ENCODE peak calls at places on chromosomes 11 and 22, in five cellular contexts. L, I, P, V and Z are unnamed samples.

GRCh38 chr11:73291781-73292180 is 16.3 kb upstream of the ARHGEF17 start:
- DNase-seq in I (no peak), L (no peak), P (no peak), V (no peak), Z (no peak)

GRCh38 chr22:46021577-46021976 is 44.6 kb upstream of the WNT7B start:
- DNase-seq in V (no peak), L (no peak), P (no peak), I (no peak), Z (no peak)

GRCh38 chr22:27456696-27457503 is 344.7 kb downstream of the MN1 start:
- DNase-seq in V (peak), P (no peak), I (peak), L (peak), Z (peak)

GRCh38 chr22:26887456-26887855 is 230.1 kb downstream of the MIAT start:
- DNase-seq in L (peak), P (no peak), V (peak), I (peak), Z (peak)

GRCh38 chr11:46658259-46658658 is 40.9 kb downstream of the ATG13 start:
- DNase-seq in V (peak), P (no peak), I (no peak), L (peak), Z (peak)

GRCh38 chr22:18067548-18068341 is 10.0 kb upstream of the PEX26 start:
- DNase-seq in I (no peak), P (no peak), V (no peak), L (no peak), Z (no peak)

GRCh38 chr11:60913793-60914619 is at the start of gene TMEM109:
- DNase-seq in P (peak), V (peak), I (peak), L (peak), Z (peak)

GRCh38 chr11:78031629-78032028 is 8.6 kb upstream of the KCTD14 start:
- DNase-seq in V (no peak), I (no peak), L (no peak), P (no peak), Z (no peak)

GRCh38 chr22:45099961-45100360 is 63.8 kb upstream of the NUP50 start:
- DNase-seq in L (no peak), I (no peak), V (no peak), P (no peak), Z (no peak)

GRCh38 chr11:61766353-61766841 is 14.0 kb downstream of the MYRF start:
- DNase-seq in V (peak), L (no peak), P (no peak), I (no peak), Z (no peak)

GRCh38 chr22:17130199-17130598 is 9.0 kb upstream of the TMEM121B start:
- DNase-seq in P (no peak), V (no peak), L (no peak), I (no peak), Z (no peak)

GRCh38 chr11:27496461-27496860 is 10.1 kb downstream of the LIN7C start:
- DNase-seq in P (no peak), I (no peak), L (peak), V (no peak), Z (peak)

GRCh38 chr11:69644071-69644961 is 3.4 kb downstream of the CCND1 start:
- DNase-seq in P (peak), V (peak), I (peak), L (peak), Z (peak)

GRCh38 chr11:67113231-67113721 is 5.8 kb upstream of the KDM2A start:
- DNase-seq in L (no peak), P (no peak), V (no peak), I (no peak), Z (no peak)

GRCh38 chr11:130181295-130182272 is 22.0 kb downstream of the ST14 start:
- DNase-seq in P (peak), V (peak), I (peak), L (peak), Z (peak)

GRCh38 chr11:30706276-30706675 is 120.1 kb upstream of the MPPED2 start:
- DNase-seq in I (no peak), V (no peak), L (no peak), P (no peak), Z (no peak)

GRCh38 chr11:128523616-128524015 is 63.7 kb downstream of the ETS1 start:
- DNase-seq in P (no peak), V (peak), L (peak), I (no peak), Z (peak)

GRCh38 chr22:42645341-42645937 is 3.8 kb downstream of the CYB5R3 start:
- DNase-seq in V (no peak), L (no peak), I (no peak), P (no peak), Z (no peak)

GRCh38 chr11:132278801-132279574 is 908.6 kb downstream of the NTM start:
- DNase-seq in I (no peak), L (peak), V (peak), P (peak), Z (peak)

GRCh38 chr11:130908770-130909625 is 7.3 kb downstream of the SNX19 start:
- DNase-seq in L (peak), V (peak), P (no peak), I (peak), Z (peak)

GRCh38 chr11:76244311-76245061 is 38.2 kb upstream of the WNT11 start:
- DNase-seq in V (no peak), P (no peak), L (no peak), I (no peak), Z (no peak)

GRCh38 chr11:2688381-2689231 is 11.2 kb downstream of the KCNQ1OT1 start:
- DNase-seq in L (no peak), I (no peak), V (no peak), P (no peak), Z (no peak)

DNA sequence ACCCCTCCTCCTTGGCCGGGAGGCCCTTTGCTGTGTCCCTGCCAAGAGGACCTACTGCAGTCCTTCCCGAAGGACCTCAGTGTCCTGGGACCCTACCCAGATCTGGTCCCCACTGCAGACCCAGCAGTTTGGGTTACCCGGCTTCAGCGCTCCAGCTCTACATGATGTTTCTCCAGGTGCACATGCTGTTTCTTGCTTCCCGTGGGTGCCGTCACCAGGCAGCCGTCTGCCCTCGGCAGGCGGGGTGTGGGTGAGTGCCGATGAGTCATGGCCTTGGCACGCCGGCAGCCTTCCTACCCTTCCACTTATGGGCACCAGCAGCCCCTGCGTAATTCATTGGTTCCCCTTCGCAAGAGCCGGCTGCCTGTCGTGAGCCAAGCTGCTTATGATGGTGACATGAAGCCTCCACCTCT is 101.8 kb downstream of the BCR start:
- DNase-seq in V (peak), P (no peak), L (peak), I (no peak), Z (peak)
- TF ChIP-seq CTCF in V (no peak), P (no peak), L (no peak), I (no peak), Z (no peak)

DNA sequence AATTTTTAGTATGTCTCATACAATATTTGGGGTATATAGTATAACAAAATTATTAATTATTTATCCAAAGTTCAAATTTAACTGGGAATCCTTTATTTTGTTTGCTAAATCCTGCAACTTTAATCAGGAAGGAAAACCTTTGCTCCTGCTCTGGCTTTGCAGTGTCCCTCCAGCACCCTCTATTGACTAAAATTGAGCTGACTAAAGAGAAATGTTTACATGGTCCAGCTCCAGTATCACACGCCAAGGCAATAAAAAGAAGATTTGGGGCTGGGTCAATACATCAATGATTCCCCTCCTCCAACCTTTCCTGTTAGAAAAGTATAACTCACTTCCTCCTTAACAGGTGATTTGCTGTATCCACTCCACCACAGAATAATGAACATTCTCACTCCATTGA is 153.0 kb upstream of the LRRC4C start:
- DNase-seq in V (no peak), P (no peak), I (no peak), L (no peak), Z (peak)
- TF ChIP-seq CTCF in V (no peak), P (no peak), I (no peak), L (no peak), Z (peak)

GRCh38 chr11:111974451-111974850 is 37.3 kb downstream of the DIXDC1 start:
- DNase-seq in P (no peak), V (peak), L (peak), I (no peak), Z (no peak)

GRCh38 chr11:111977141-111978027 is 40.2 kb downstream of the DIXDC1 start:
- DNase-seq in P (peak), V (peak), I (no peak), L (peak), Z (no peak)

GRCh38 chr11:111976614-111977140 is 39.5 kb downstream of the DIXDC1 start:
- DNase-seq in V (peak), P (no peak), I (no peak), L (peak), Z (no peak)

GRCh38 chr11:111976119-111976518 is 39.0 kb downstream of the DIXDC1 start:
- DNase-seq in L (no peak), I (no peak), V (no peak), P (no peak), Z (no peak)

DNA sequence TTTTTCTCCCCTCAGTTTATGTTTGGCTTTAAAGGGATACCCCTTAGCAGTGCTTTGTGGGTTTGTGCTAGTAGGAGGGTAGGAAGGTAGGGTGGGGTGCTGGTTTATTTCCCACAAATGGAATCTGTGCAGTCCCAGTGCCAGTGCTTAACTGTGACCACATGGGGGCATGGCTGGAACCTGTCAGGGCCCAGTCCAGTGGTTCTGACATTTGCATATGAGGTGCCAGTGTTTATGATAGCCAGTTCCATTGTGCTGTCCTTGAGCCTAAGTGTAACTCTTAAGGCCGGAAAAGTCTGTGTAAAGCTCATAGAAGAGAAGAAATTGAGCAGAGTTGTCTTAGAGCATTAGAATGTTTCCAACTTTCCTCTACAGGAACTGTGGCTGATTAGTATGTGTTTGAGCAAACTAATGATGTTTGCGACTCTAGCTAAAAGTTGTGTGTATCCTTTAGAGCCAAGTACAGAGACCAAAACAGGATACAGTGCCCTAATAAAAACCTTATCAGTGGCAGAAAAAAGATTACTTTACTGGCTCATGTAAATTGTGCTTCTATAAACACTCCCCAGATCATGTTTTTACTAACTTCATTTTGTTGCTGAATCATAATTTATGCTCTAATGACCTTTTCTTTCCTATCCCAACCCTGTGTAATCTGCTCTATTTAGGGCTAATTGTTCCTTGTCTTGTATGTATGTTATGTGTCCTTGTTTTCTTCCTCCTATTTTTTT is 38.1 kb downstream of the DIXDC1 start:
- DNase-seq in L (no peak), P (peak), V (no peak), I (no peak), Z (no peak)
- TF ChIP-seq CTCF in L (no peak), P (no peak), V (peak), I (no peak), Z (peak)

GRCh38 chr11:120324932-120325810 is at the start of gene TLCD5:
- DNase-seq in I (no peak), V (peak), L (peak), P (no peak), Z (peak)
- TF ChIP-seq CTCF in I (peak), V (peak), L (no peak), P (no peak), Z (peak)

GRCh38 chr22:49800408-49801238 is 27.1 kb downstream of the BRD1 start:
- DNase-seq in I (no peak), V (no peak), L (no peak), P (no peak), Z (no peak)
- TF ChIP-seq CTCF in I (no peak), V (no peak), L (no peak), P (no peak), Z (no peak)

GRCh38 chr11:13016415-13016814 is 7.3 kb downstream of the RASSF10 start:
- DNase-seq in V (no peak), P (peak), I (no peak), L (no peak), Z (no peak)
- TF ChIP-seq CTCF in V (no peak), P (no peak), I (no peak), L (no peak), Z (no peak)